ENCODE peak calls at places on chromosomes 11 and 22, in nine cellular contexts. One of them, this sample, is unnamed.

GRCh38 chr11:83172551-83172950 is 15.6 kb downstream of the PCF11 start:
- DNase-seq in left ventricle myocardium inferior: no peak
- DNase-seq in naive thymus-derived CD8-positive, alpha-beta T cell: no peak
- DNase-seq in stimulated activated CD4-positive, alpha-beta T cell treated with anti-CD3 and anti-CD28 coated beads, Interleukin-12 subunit alpha, Interleukin-12 subunit beta, amount 100 ng/mL, for 4 hours: no peak
- DNase-seq in mesendoderm: no peak
- DNase-seq in aorta: no peak
- DNase-seq in activated T-cell treated with anti-CD3 and anti-CD28 coated beads, Interleukin-2, amount 50 U/mL, for 72 hours: no peak
- DNase-seq in mucosa of descending colon: no peak
- DNase-seq in neural progenitor cell: no peak
- DNase-seq in this sample: no peak

GRCh38 chr11:25625094-25625493 is 706.8 kb upstream of the ANO3 start:
- DNase-seq in left ventricle myocardium inferior: no peak
- DNase-seq in mesendoderm: no peak
- DNase-seq in aorta: no peak
- DNase-seq in mucosa of descending colon: no peak
- DNase-seq in stimulated activated CD4-positive, alpha-beta T cell treated with anti-CD3 and anti-CD28 coated beads, Interleukin-12 subunit alpha, Interleukin-12 subunit beta, amount 100 ng/mL, for 4 hours: no peak
- DNase-seq in activated T-cell treated with anti-CD3 and anti-CD28 coated beads, Interleukin-2, amount 50 U/mL, for 72 hours: no peak
- DNase-seq in neural progenitor cell: no peak
- DNase-seq in naive thymus-derived CD8-positive, alpha-beta T cell: no peak
- DNase-seq in this sample: no peak

GRCh38 chr22:42688241-42688913 is 32.3 kb downstream of the A4GALT start:
- DNase-seq in mesendoderm: peak; percentile 89
- DNase-seq in stimulated activated CD4-positive, alpha-beta T cell treated with anti-CD3 and anti-CD28 coated beads, Interleukin-12 subunit alpha, Interleukin-12 subunit beta, amount 100 ng/mL, for 4 hours: no peak
- DNase-seq in naive thymus-derived CD8-positive, alpha-beta T cell: no peak
- DNase-seq in activated T-cell treated with anti-CD3 and anti-CD28 coated beads, Interleukin-2, amount 50 U/mL, for 72 hours: no peak
- DNase-seq in mucosa of descending colon: peak; percentile 78
- DNase-seq in aorta: peak; percentile 95
- DNase-seq in left ventricle myocardium inferior: peak; percentile 90
- DNase-seq in neural progenitor cell: peak; percentile 58
- DNase-seq in this sample: no peak

GRCh38 chr11:27642954-27643353 is 57.3 kb downstream of the BDNF start:
- DNase-seq in stimulated activated CD4-positive, alpha-beta T cell treated with anti-CD3 and anti-CD28 coated beads, Interleukin-12 subunit alpha, Interleukin-12 subunit beta, amount 100 ng/mL, for 4 hours: no peak
- DNase-seq in mucosa of descending colon: no peak
- DNase-seq in aorta: no peak
- DNase-seq in mesendoderm: no peak
- DNase-seq in naive thymus-derived CD8-positive, alpha-beta T cell: no peak
- DNase-seq in left ventricle myocardium inferior: no peak
- DNase-seq in activated T-cell treated with anti-CD3 and anti-CD28 coated beads, Interleukin-2, amount 50 U/mL, for 72 hours: no peak
- DNase-seq in neural progenitor cell: no peak
- DNase-seq in this sample: no peak

GRCh38 chr11:65434057-65434666 is 11.6 kb downstream of the NEAT1 start:
- DNase-seq in activated T-cell treated with anti-CD3 and anti-CD28 coated beads, Interleukin-2, amount 50 U/mL, for 72 hours: no peak
- DNase-seq in stimulated activated CD4-positive, alpha-beta T cell treated with anti-CD3 and anti-CD28 coated beads, Interleukin-12 subunit alpha, Interleukin-12 subunit beta, amount 100 ng/mL, for 4 hours: no peak
- DNase-seq in left ventricle myocardium inferior: no peak
- DNase-seq in neural progenitor cell: no peak
- DNase-seq in naive thymus-derived CD8-positive, alpha-beta T cell: no peak
- DNase-seq in mucosa of descending colon: no peak
- DNase-seq in aorta: no peak
- DNase-seq in mesendoderm: no peak
- DNase-seq in this sample: no peak

GRCh38 chr11:79062814-79063762 is 377.7 kb downstream of the TENM4 start:
- DNase-seq in mucosa of descending colon: no peak
- DNase-seq in mesendoderm: peak; percentile 69
- DNase-seq in stimulated activated CD4-positive, alpha-beta T cell treated with anti-CD3 and anti-CD28 coated beads, Interleukin-12 subunit alpha, Interleukin-12 subunit beta, amount 100 ng/mL, for 4 hours: no peak
- DNase-seq in activated T-cell treated with anti-CD3 and anti-CD28 coated beads, Interleukin-2, amount 50 U/mL, for 72 hours: no peak
- DNase-seq in left ventricle myocardium inferior: no peak
- DNase-seq in aorta: no peak
- DNase-seq in neural progenitor cell: peak; percentile 59
- DNase-seq in naive thymus-derived CD8-positive, alpha-beta T cell: no peak
- DNase-seq in this sample: peak; percentile 69

GRCh38 chr11:69559181-69559580 is 77.7 kb downstream of the LINC01488 start:
- DNase-seq in left ventricle myocardium inferior: no peak
- DNase-seq in neural progenitor cell: no peak
- DNase-seq in mesendoderm: peak; percentile 20
- DNase-seq in aorta: no peak
- DNase-seq in stimulated activated CD4-positive, alpha-beta T cell treated with anti-CD3 and anti-CD28 coated beads, Interleukin-12 subunit alpha, Interleukin-12 subunit beta, amount 100 ng/mL, for 4 hours: no peak
- DNase-seq in naive thymus-derived CD8-positive, alpha-beta T cell: no peak
- DNase-seq in activated T-cell treated with anti-CD3 and anti-CD28 coated beads, Interleukin-2, amount 50 U/mL, for 72 hours: no peak
- DNase-seq in mucosa of descending colon: no peak
- DNase-seq in this sample: no peak

GRCh38 chr22:20975541-20976290 is 6.4 kb upstream of the LZTR1 start:
- DNase-seq in neural progenitor cell: no peak
- DNase-seq in aorta: peak; percentile 46
- DNase-seq in naive thymus-derived CD8-positive, alpha-beta T cell: no peak
- DNase-seq in left ventricle myocardium inferior: no peak
- DNase-seq in stimulated activated CD4-positive, alpha-beta T cell treated with anti-CD3 and anti-CD28 coated beads, Interleukin-12 subunit alpha, Interleukin-12 subunit beta, amount 100 ng/mL, for 4 hours: no peak
- DNase-seq in mucosa of descending colon: no peak
- DNase-seq in mesendoderm: no peak
- DNase-seq in activated T-cell treated with anti-CD3 and anti-CD28 coated beads, Interleukin-2, amount 50 U/mL, for 72 hours: no peak
- DNase-seq in this sample: no peak

GRCh38 chr11:28107331-28107725 is 628 bp downstream of the KIF18A start:
- DNase-seq in aorta: no peak
- DNase-seq in left ventricle myocardium inferior: no peak
- DNase-seq in neural progenitor cell: peak; percentile 59
- DNase-seq in naive thymus-derived CD8-positive, alpha-beta T cell: no peak
- DNase-seq in mesendoderm: peak; percentile 53
- DNase-seq in activated T-cell treated with anti-CD3 and anti-CD28 coated beads, Interleukin-2, amount 50 U/mL, for 72 hours: peak; percentile 2
- DNase-seq in stimulated activated CD4-positive, alpha-beta T cell treated with anti-CD3 and anti-CD28 coated beads, Interleukin-12 subunit alpha, Interleukin-12 subunit beta, amount 100 ng/mL, for 4 hours: no peak
- DNase-seq in mucosa of descending colon: no peak
- DNase-seq in this sample: no peak

This sample was measured in 8988T.